ENCODE peak calls at places on chromosomes 2 and 18, in six cellular contexts. Z is IMR-90; R is CD4-positive, CD25-positive, alpha-beta regulatory T cell; E is astrocyte; O is esophagus muscularis mucosa; B is endodermal cell. I is an unnamed sample.

GRCh38 chr18:61199131-61199903 is 133.9 kb upstream of the CDH20 start:
- DNase-seq in Z (no peak), R (no peak), E (peak; percentile 71), O (no peak), B (no peak), I (no peak)

GRCh38 chr18:74115046-74115445 is 32.6 kb downstream of the FBXO15 start:
- DNase-seq in Z (peak; percentile 88), R (no peak), E (peak; percentile 71), O (peak; percentile 89), B (no peak), I (no peak)

GRCh38 chr2:128291161-128291843 is 27.4 kb downstream of the HS6ST1 start:
- DNase-seq in Z (no peak), R (no peak), E (no peak), O (no peak), B (no peak), I (no peak)

GRCh38 chr18:42030586-42031182 is 75.7 kb downstream of the PIK3C3 start:
- DNase-seq in Z (peak; percentile 24), R (no peak), E (peak; percentile 7), O (no peak), B (peak; percentile 83), I (no peak)

GRCh38 chr2:149561309-149561926 is 26.2 kb downstream of the MMADHC start:
- DNase-seq in Z (peak; percentile 30), R (peak; percentile 1), E (no peak), O (no peak), B (no peak), I (no peak)

GRCh38 chr2:135021618-135022017 is 25.6 kb downstream of the MAP3K19 start:
- DNase-seq in Z (no peak), R (no peak), E (no peak), O (no peak), B (no peak), I (no peak)

GRCh38 chr2:236656166-236656565 is 86.5 kb downstream of the ACKR3 start:
- DNase-seq in Z (no peak), R (no peak), E (no peak), O (peak; percentile 88), B (no peak), I (no peak)

GRCh38 chr2:167875524-167875923 is 371.9 kb downstream of the STK39 start:
- DNase-seq in Z (no peak), R (no peak), E (no peak), O (no peak), B (no peak), I (no peak)

GRCh38 chr2:54945401-54946219 is 104.6 kb downstream of the RTN4 start:
- DNase-seq in Z (peak; percentile 68), R (no peak), E (peak; percentile 33), O (no peak), B (peak; percentile 67), I (no peak)

GRCh38 chr18:26741041-26741440 is 124.5 kb downstream of the AQP4 start:
- DNase-seq in Z (no peak), R (no peak), E (no peak), O (no peak), B (no peak), I (no peak)

GRCh38 chr2:99860720-99861375 is 281.5 kb downstream of the AFF3 start:
- DNase-seq in Z (peak; percentile 36), R (no peak), E (peak; percentile 57), O (no peak), B (no peak), I (no peak)

GRCh38 chr2:135703300-135703699 is 38.4 kb upstream of the UBXN4 start:
- DNase-seq in Z (no peak), R (no peak), E (no peak), O (no peak), B (no peak), I (no peak)

GRCh38 chr2:230684222-230685164 is 28.1 kb upstream of the CAB39 start:
- DNase-seq in Z (peak; percentile 79), R (no peak), E (peak; percentile 80), O (no peak), B (no peak), I (no peak)
- H3K4me1 ChIP-seq in Z (peaks cover 9% of the 10 kb centered on the region), R (no peaks in the 10 kb centered on the region), E (peaks cover 39% of the 10 kb centered on the region), O (no peaks in the 10 kb centered on the region), B (no peaks in the 10 kb centered on the region), I (no peaks in the 10 kb centered on the region)

GRCh38 chr18:76461148-76461547 is 33.9 kb downstream of the ZNF516 start:
- DNase-seq in Z (no peak), R (no peak), E (no peak), O (no peak), B (no peak), I (no peak)
- H3K4me1 ChIP-seq in Z (peaks cover 32% of the 10 kb centered on the region), R (no peaks in the 10 kb centered on the region), E (peaks cover 40% of the 10 kb centered on the region), O (peaks cover 47% of the 10 kb centered on the region), B (peaks cover 7% of the 10 kb centered on the region), I (peaks cover 61% of the 10 kb centered on the region)

GRCh38 chr2:60484080-60484737 is 69.2 kb downstream of the BCL11A start:
- DNase-seq in Z (peak; percentile 76), R (no peak), E (peak; percentile 68), O (no peak), B (peak; percentile 60), I (no peak)
- H3K4me1 ChIP-seq in Z (peaks cover 10% of the 10 kb centered on the region), R (no peaks in the 10 kb centered on the region), E (peaks cover 24% of the 10 kb centered on the region), O (no peaks in the 10 kb centered on the region), B (peaks cover 2% of the 10 kb centered on the region), I (peaks cover 12% of the 10 kb centered on the region)

GRCh38 chr18:8314123-8314522 is 295.1 kb upstream of the RAB12 start:
- DNase-seq in Z (peak; percentile 40), R (no peak), E (peak; percentile 40), O (no peak), B (no peak), I (no peak)

GRCh38 chr18:8307960-8308359 is 301.3 kb upstream of the RAB12 start:
- DNase-seq in Z (no peak), R (no peak), E (no peak), O (no peak), B (no peak), I (no peak)

DNA sequence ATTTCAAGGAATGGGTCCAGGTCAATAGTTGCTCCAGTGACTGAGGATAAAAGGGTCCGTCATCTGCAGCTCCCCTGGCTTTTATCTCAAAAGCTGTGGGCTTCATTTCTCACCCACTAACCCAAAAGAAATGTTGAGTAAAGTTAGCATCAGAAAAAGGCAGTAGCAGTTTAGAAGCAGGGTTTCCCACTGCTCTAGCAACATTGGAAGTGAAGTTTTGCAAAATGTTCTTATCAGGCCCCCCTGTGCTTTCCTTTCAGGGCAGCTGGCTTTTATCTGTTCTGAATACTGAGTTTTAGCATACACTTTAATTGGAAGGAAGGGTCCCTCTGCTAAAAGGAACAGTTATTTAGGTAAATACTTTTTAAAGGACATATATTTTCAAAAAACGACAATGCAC is 296.2 kb upstream of the RAB12 start:
- DNase-seq in Z (no peak), R (no peak), E (no peak), O (no peak), B (no peak), I (no peak)
- H3K4me1 ChIP-seq in Z (no peaks in the 10 kb centered on the region), R (no peaks in the 10 kb centered on the region), E (peaks cover 4% of the 10 kb centered on the region), O (no peaks in the 10 kb centered on the region), B (peaks cover 9% of the 10 kb centered on the region), I (no peaks in the 10 kb centered on the region)

DNA sequence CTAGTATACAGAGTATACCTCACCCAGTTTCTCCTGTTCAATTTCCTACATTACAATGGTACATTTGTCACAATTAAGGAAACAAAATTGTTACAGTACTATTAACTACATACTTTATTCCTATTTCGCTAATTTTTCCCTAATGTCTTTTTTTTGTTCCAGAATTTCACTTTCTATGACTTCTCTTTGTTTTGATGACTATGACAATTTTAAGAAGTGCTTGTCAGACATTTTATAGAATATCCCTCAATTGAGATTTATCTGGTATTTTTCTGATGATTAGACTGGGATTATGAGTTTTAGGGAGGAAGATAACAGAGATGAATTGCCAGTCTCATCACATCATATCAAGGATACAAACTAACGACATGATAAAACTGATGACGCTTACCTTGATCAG is 211.8 kb upstream of the STON1 start:
- DNase-seq in Z (no peak), R (no peak), E (no peak), O (no peak), B (no peak), I (no peak)
- H3K4me1 ChIP-seq in Z (no peaks in the 10 kb centered on the region), R (peaks cover 64% of the 10 kb centered on the region), E (peaks cover 6% of the 10 kb centered on the region), O (peaks cover 37% of the 10 kb centered on the region), B (peaks cover 3% of the 10 kb centered on the region), I (peaks cover 24% of the 10 kb centered on the region)

GRCh38 chr2:196166876-196167275 is 4.5 kb downstream of the STK17B start:
- DNase-seq in Z (peak; percentile 87), R (peak; percentile 27), E (peak; percentile 86), O (no peak), B (no peak), I (no peak)
- H3K4me1 ChIP-seq in Z (peaks cover 7% of the 10 kb centered on the region), R (peaks cover 53% of the 10 kb centered on the region), E (peaks cover 31% of the 10 kb centered on the region), O (peaks cover 20% of the 10 kb centered on the region), B (no peaks in the 10 kb centered on the region), I (peaks cover 22% of the 10 kb centered on the region)

DNA sequence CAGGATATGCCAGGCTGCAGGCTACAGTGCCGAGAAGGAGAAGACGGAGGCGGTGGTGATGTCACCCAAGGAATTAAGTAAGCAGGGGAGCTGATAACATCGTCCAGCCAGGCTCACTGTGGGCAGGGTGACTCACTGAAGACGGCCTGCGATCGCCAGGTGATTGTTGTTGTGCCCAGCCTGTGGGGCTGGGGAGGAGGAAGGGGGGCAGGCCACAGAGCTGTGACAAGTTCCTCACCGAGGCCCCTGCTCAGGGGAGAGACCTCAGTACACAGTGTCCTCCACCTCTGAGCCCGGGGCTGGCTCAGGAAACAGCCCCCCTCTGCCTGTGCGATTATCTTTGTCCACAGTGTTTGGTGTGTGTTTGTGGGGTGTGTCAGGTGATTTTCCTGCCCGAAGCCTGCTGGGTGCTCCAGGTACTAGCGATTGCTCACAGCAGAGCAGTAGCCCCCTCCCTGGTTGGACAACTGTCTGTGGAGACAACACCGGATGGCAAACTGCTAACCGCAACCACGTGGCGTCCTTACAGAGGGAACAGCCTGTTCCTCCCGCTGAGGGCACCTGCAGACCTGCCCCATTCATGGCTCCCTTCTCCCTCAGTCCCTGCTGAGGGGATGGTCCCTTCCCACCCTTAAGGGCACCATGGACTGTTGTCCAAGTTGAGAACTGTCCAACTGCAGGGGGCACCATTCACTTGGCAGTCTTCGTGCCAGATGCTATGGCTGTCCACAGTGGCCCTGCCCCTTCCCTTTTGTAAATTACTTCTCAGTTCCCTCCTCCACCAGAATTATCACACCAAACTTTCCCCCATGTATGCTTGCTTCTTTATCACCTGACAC is 95.1 kb downstream of the ZFP36L2 start:
- DNase-seq in Z (peak; percentile 92), R (peak; percentile 70), E (peak; percentile 91), O (peak; percentile 95), B (peak; percentile 73), I (no peak)
- H3K4me1 ChIP-seq in Z (peaks cover 16% of the 10 kb centered on the region), R (peaks cover 91% of the 10 kb centered on the region), E (peaks cover 27% of the 10 kb centered on the region), O (peaks cover 66% of the 10 kb centered on the region), B (peaks cover 3% of the 10 kb centered on the region), I (peaks cover 69% of the 10 kb centered on the region)